ENCODE peak calls at places on chromosomes 7 and 10, in ten cellular contexts. One of them, this sample, is unnamed.

GRCh38 chr10:112137381-112137987 is 46.1 kb downstream of the GPAM start:
- DNase-seq in uterus: peak; percentile 69
- DNase-seq in transverse colon: peak; percentile 73
- DNase-seq in HepG2: peak; percentile 42
- DNase-seq in CD8-positive, alpha-beta T cell: peak; percentile 17
- DNase-seq in neural progenitor cell: peak; percentile 89
- DNase-seq in lower lobe of right lung: peak; percentile 73
- DNase-seq in left ventricle myocardium inferior: peak; percentile 56
- DNase-seq in SK-N-SH: peak; percentile 80
- DNase-seq in astrocyte: peak; percentile 19
- DNase-seq in this sample: peak; percentile 50

GRCh38 chr10:127433951-127434350 is 115.2 kb upstream of the NPS start:
- DNase-seq in uterus: no peak
- DNase-seq in transverse colon: no peak
- DNase-seq in HepG2: no peak
- DNase-seq in CD8-positive, alpha-beta T cell: no peak
- DNase-seq in neural progenitor cell: no peak
- DNase-seq in lower lobe of right lung: no peak
- DNase-seq in left ventricle myocardium inferior: no peak
- DNase-seq in SK-N-SH: no peak
- DNase-seq in astrocyte: no peak
- DNase-seq in this sample: no peak

GRCh38 chr7:64626083-64626469 is 39.9 kb upstream of the ZNF107 start:
- DNase-seq in uterus: no peak
- DNase-seq in transverse colon: no peak
- DNase-seq in HepG2: no peak
- DNase-seq in CD8-positive, alpha-beta T cell: no peak
- DNase-seq in neural progenitor cell: no peak
- DNase-seq in lower lobe of right lung: no peak
- DNase-seq in left ventricle myocardium inferior: no peak
- DNase-seq in SK-N-SH: no peak
- DNase-seq in astrocyte: no peak
- DNase-seq in this sample: peak; percentile 41

GRCh38 chr10:76310681-76311080 is 879.3 kb downstream of the LRMDA start:
- DNase-seq in uterus: no peak
- DNase-seq in transverse colon: no peak
- DNase-seq in HepG2: no peak
- DNase-seq in CD8-positive, alpha-beta T cell: no peak
- DNase-seq in neural progenitor cell: no peak
- DNase-seq in lower lobe of right lung: no peak
- DNase-seq in left ventricle myocardium inferior: no peak
- DNase-seq in SK-N-SH: no peak
- DNase-seq in astrocyte: no peak
- DNase-seq in this sample: no peak

GRCh38 chr10:126867567-126868365 is 37.5 kb upstream of the DOCK1 start:
- DNase-seq in uterus: no peak
- DNase-seq in transverse colon: no peak
- DNase-seq in HepG2: no peak
- DNase-seq in CD8-positive, alpha-beta T cell: no peak
- DNase-seq in neural progenitor cell: no peak
- DNase-seq in lower lobe of right lung: no peak
- DNase-seq in left ventricle myocardium inferior: no peak
- DNase-seq in SK-N-SH: no peak
- DNase-seq in astrocyte: peak; percentile 99
- DNase-seq in this sample: no peak

GRCh38 chr7:55252386-55252785 is 112.8 kb upstream of the LANCL2 start:
- DNase-seq in uterus: no peak
- DNase-seq in transverse colon: no peak
- DNase-seq in HepG2: no peak
- DNase-seq in CD8-positive, alpha-beta T cell: no peak
- DNase-seq in neural progenitor cell: no peak
- DNase-seq in lower lobe of right lung: no peak
- DNase-seq in left ventricle myocardium inferior: no peak
- DNase-seq in SK-N-SH: no peak
- DNase-seq in astrocyte: no peak
- DNase-seq in this sample: no peak

GRCh38 chr10:122307669-122308486 is 36.8 kb downstream of the BTBD16 start:
- DNase-seq in uterus: peak; percentile 88
- DNase-seq in transverse colon: peak; percentile 41
- DNase-seq in HepG2: no peak
- DNase-seq in CD8-positive, alpha-beta T cell: no peak
- DNase-seq in neural progenitor cell: no peak
- DNase-seq in lower lobe of right lung: no peak
- DNase-seq in left ventricle myocardium inferior: peak; percentile 71
- DNase-seq in SK-N-SH: no peak
- DNase-seq in astrocyte: peak; percentile 99
- DNase-seq in this sample: peak; percentile 99

GRCh38 chr10:122374859-122375721 is 582 bp downstream of the PLEKHA1 start:
- DNase-seq in uterus: peak; percentile 64
- DNase-seq in transverse colon: peak; percentile 71
- DNase-seq in HepG2: peak; percentile 21
- DNase-seq in CD8-positive, alpha-beta T cell: peak; percentile 43
- DNase-seq in neural progenitor cell: peak; percentile 77
- DNase-seq in lower lobe of right lung: peak; percentile 76
- DNase-seq in left ventricle myocardium inferior: peak; percentile 53
- DNase-seq in SK-N-SH: peak; percentile 80
- DNase-seq in astrocyte: peak; percentile 64
- DNase-seq in this sample: peak; percentile 38

GRCh38 chr7:127786184-127786583 is 134.2 kb downstream of the SND1 start:
- DNase-seq in uterus: no peak
- DNase-seq in transverse colon: no peak
- DNase-seq in HepG2: no peak
- DNase-seq in CD8-positive, alpha-beta T cell: no peak
- DNase-seq in neural progenitor cell: no peak
- DNase-seq in lower lobe of right lung: no peak
- DNase-seq in left ventricle myocardium inferior: no peak
- DNase-seq in SK-N-SH: no peak
- DNase-seq in astrocyte: peak; percentile 62
- DNase-seq in this sample: no peak
- H3K27me3 ChIP-seq in uterus: no peaks in the 10 kb centered on the region
- H3K27me3 ChIP-seq in transverse colon: no peaks in the 10 kb centered on the region
- H3K27me3 ChIP-seq in HepG2: no peaks in the 10 kb centered on the region
- H3K27me3 ChIP-seq in CD8-positive, alpha-beta T cell: no peaks in the 10 kb centered on the region
- H3K27me3 ChIP-seq in neural progenitor cell: no peaks in the 10 kb centered on the region
- H3K27me3 ChIP-seq in lower lobe of right lung: no peaks in the 10 kb centered on the region
- H3K27me3 ChIP-seq in left ventricle myocardium inferior: no peaks in the 10 kb centered on the region
- H3K27me3 ChIP-seq in SK-N-SH: no peaks in the 10 kb centered on the region
- H3K27me3 ChIP-seq in astrocyte: no peaks in the 10 kb centered on the region
- H3K27me3 ChIP-seq in this sample: no peaks in the 10 kb centered on the region

GRCh38 chr10:124558339-124558685 is 96.7 kb downstream of the LHPP start:
- DNase-seq in uterus: no peak
- DNase-seq in transverse colon: no peak
- DNase-seq in HepG2: no peak
- DNase-seq in CD8-positive, alpha-beta T cell: no peak
- DNase-seq in neural progenitor cell: no peak
- DNase-seq in lower lobe of right lung: peak; percentile 31
- DNase-seq in left ventricle myocardium inferior: no peak
- DNase-seq in SK-N-SH: no peak
- DNase-seq in astrocyte: no peak
- DNase-seq in this sample: no peak

GRCh38 chr10:124557648-124558338 is 96.2 kb downstream of the LHPP start:
- DNase-seq in uterus: peak; percentile 47
- DNase-seq in transverse colon: no peak
- DNase-seq in HepG2: no peak
- DNase-seq in CD8-positive, alpha-beta T cell: no peak
- DNase-seq in neural progenitor cell: no peak
- DNase-seq in lower lobe of right lung: peak; percentile 24
- DNase-seq in left ventricle myocardium inferior: no peak
- DNase-seq in SK-N-SH: no peak
- DNase-seq in astrocyte: no peak
- DNase-seq in this sample: no peak

GRCh38 chr10:124558901-124559321 is 97.3 kb downstream of the LHPP start:
- DNase-seq in uterus: no peak
- DNase-seq in transverse colon: no peak
- DNase-seq in HepG2: no peak
- DNase-seq in CD8-positive, alpha-beta T cell: no peak
- DNase-seq in neural progenitor cell: no peak
- DNase-seq in lower lobe of right lung: peak; percentile 41
- DNase-seq in left ventricle myocardium inferior: no peak
- DNase-seq in SK-N-SH: no peak
- DNase-seq in astrocyte: no peak
- DNase-seq in this sample: no peak

GRCh38 chr10:124559372-124560132 is 97.9 kb downstream of the LHPP start:
- DNase-seq in uterus: no peak
- DNase-seq in transverse colon: no peak
- DNase-seq in HepG2: no peak
- DNase-seq in CD8-positive, alpha-beta T cell: no peak
- DNase-seq in neural progenitor cell: no peak
- DNase-seq in lower lobe of right lung: peak; percentile 34
- DNase-seq in left ventricle myocardium inferior: no peak
- DNase-seq in SK-N-SH: no peak
- DNase-seq in astrocyte: no peak
- DNase-seq in this sample: no peak

GRCh38 chr10:124557167-124557566 is 95.5 kb downstream of the LHPP start:
- DNase-seq in uterus: no peak
- DNase-seq in transverse colon: no peak
- DNase-seq in HepG2: no peak
- DNase-seq in CD8-positive, alpha-beta T cell: no peak
- DNase-seq in neural progenitor cell: no peak
- DNase-seq in lower lobe of right lung: peak; percentile 32
- DNase-seq in left ventricle myocardium inferior: no peak
- DNase-seq in SK-N-SH: no peak
- DNase-seq in astrocyte: no peak
- DNase-seq in this sample: no peak
- TF ChIP-seq CTCF in uterus: no peak
- TF ChIP-seq CTCF in transverse colon: no peak
- TF ChIP-seq CTCF in HepG2: no peak
- TF ChIP-seq CTCF in CD8-positive, alpha-beta T cell: no peak
- TF ChIP-seq CTCF in neural progenitor cell: no peak
- TF ChIP-seq CTCF in lower lobe of right lung: no peak
- TF ChIP-seq CTCF in left ventricle myocardium inferior: no peak
- TF ChIP-seq CTCF in SK-N-SH: no peak
- TF ChIP-seq CTCF in astrocyte: no peak
- TF ChIP-seq CTCF in this sample: no peak

GRCh38 chr7:90839892-90840291 is 243.8 kb downstream of the CDK14 start:
- DNase-seq in uterus: no peak
- DNase-seq in transverse colon: no peak
- DNase-seq in HepG2: no peak
- DNase-seq in CD8-positive, alpha-beta T cell: no peak
- DNase-seq in neural progenitor cell: no peak
- DNase-seq in lower lobe of right lung: no peak
- DNase-seq in left ventricle myocardium inferior: no peak
- DNase-seq in SK-N-SH: no peak
- DNase-seq in astrocyte: no peak
- DNase-seq in this sample: no peak

GRCh38 chr7:90838799-90839198 is 242.7 kb downstream of the CDK14 start:
- DNase-seq in uterus: no peak
- DNase-seq in transverse colon: no peak
- DNase-seq in HepG2: no peak
- DNase-seq in CD8-positive, alpha-beta T cell: no peak
- DNase-seq in neural progenitor cell: no peak
- DNase-seq in lower lobe of right lung: no peak
- DNase-seq in left ventricle myocardium inferior: no peak
- DNase-seq in SK-N-SH: no peak
- DNase-seq in astrocyte: no peak
- DNase-seq in this sample: no peak

GRCh38 chr7:90842430-90842788 is 246.3 kb downstream of the CDK14 start:
- DNase-seq in uterus: no peak
- DNase-seq in transverse colon: no peak
- DNase-seq in HepG2: no peak
- DNase-seq in CD8-positive, alpha-beta T cell: no peak
- DNase-seq in neural progenitor cell: no peak
- DNase-seq in lower lobe of right lung: no peak
- DNase-seq in left ventricle myocardium inferior: no peak
- DNase-seq in SK-N-SH: no peak
- DNase-seq in astrocyte: no peak
- DNase-seq in this sample: no peak

GRCh38 chr7:90843467-90843866 is 247.3 kb downstream of the CDK14 start:
- DNase-seq in uterus: no peak
- DNase-seq in transverse colon: no peak
- DNase-seq in HepG2: no peak
- DNase-seq in CD8-positive, alpha-beta T cell: no peak
- DNase-seq in neural progenitor cell: no peak
- DNase-seq in lower lobe of right lung: no peak
- DNase-seq in left ventricle myocardium inferior: no peak
- DNase-seq in SK-N-SH: no peak
- DNase-seq in astrocyte: no peak
- DNase-seq in this sample: no peak

DNA sequence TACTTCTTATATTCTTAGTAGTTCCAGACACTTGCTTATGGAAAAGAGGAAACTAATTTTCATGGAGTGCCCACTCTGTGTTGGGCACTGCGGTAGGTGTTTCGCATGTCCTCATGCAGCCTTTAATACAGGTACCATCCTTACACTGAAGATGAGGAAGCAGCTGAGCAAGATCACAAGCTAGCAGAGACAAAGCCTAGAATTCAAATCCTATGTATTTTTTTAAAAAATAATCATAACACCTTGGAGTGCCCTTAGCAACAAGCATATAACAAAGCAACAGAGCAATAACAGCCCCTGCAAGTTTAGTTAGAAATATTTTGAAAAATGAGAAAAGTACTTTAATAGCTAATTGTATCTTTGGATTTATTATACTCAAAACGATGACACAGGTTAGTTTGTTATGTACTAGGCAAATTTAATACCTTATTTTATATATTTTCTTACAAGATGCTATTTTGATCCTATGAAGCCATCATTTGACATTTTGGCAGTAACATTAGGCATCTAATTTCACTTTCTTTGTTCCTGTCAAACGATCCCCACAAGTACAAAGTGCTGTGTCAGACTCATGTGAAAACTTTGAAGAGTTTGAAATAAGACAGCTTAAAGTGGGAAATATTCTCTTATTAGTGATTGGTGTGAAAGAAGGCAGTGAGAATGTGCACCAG is 245.8 kb downstream of the CDK14 start:
- DNase-seq in uterus: no peak
- DNase-seq in transverse colon: no peak
- DNase-seq in HepG2: no peak
- DNase-seq in CD8-positive, alpha-beta T cell: no peak
- DNase-seq in neural progenitor cell: no peak
- DNase-seq in lower lobe of right lung: no peak
- DNase-seq in left ventricle myocardium inferior: no peak
- DNase-seq in SK-N-SH: no peak
- DNase-seq in astrocyte: no peak
- DNase-seq in this sample: no peak
- H3K4me1 ChIP-seq in uterus: no peaks in the 10 kb centered on the region
- H3K4me1 ChIP-seq in transverse colon: no peaks in the 10 kb centered on the region
- H3K4me1 ChIP-seq in HepG2: no peaks in the 10 kb centered on the region
- H3K4me1 ChIP-seq in CD8-positive, alpha-beta T cell: no peaks in the 10 kb centered on the region
- H3K4me1 ChIP-seq in neural progenitor cell: peaks cover 4% of the 10 kb centered on the region
- H3K4me1 ChIP-seq in lower lobe of right lung: no peaks in the 10 kb centered on the region
- H3K4me1 ChIP-seq in left ventricle myocardium inferior: peaks cover 36% of the 10 kb centered on the region
- H3K4me1 ChIP-seq in SK-N-SH: no peaks in the 10 kb centered on the region
- H3K4me1 ChIP-seq in astrocyte: no peaks in the 10 kb centered on the region
- H3K4me1 ChIP-seq in this sample: no peaks in the 10 kb centered on the region

DNA sequence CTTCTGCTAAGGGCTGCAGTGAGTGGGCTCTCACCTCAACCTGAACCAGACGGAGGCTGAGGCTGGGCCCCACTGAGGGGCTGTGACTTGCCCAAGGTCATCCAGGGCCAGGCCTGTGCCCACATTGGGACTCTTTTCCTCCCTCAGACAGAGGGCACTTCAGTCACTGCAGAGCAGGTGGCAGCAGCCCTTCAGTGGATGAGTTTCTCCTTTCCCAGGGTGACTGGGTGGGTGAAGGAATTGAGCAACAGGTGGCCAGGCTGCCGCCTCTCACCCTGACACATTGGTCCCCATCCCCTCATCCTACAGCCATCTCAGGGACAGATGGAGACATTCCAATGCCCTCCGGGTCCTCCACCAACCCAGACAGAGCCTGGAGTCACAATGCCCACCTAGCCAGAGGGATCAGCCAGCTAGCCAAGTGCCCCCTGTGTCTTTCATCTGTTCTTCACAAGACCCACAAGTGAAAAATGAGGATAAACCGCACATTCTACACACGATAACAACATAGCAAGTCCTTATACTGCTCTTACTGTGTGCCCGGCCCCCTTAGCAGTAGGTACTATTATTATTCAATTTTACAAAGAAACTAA is 1.8 kb upstream of the SLC18A3 start:
- DNase-seq in uterus: no peak
- DNase-seq in transverse colon: no peak
- DNase-seq in HepG2: no peak
- DNase-seq in CD8-positive, alpha-beta T cell: no peak
- DNase-seq in neural progenitor cell: no peak
- DNase-seq in lower lobe of right lung: no peak
- DNase-seq in left ventricle myocardium inferior: no peak
- DNase-seq in SK-N-SH: no peak
- DNase-seq in astrocyte: no peak
- DNase-seq in this sample: no peak
- H3K27me3 ChIP-seq in uterus: peaks cover 46% of the 10 kb centered on the region
- H3K27me3 ChIP-seq in transverse colon: peaks cover 75% of the 10 kb centered on the region
- H3K27me3 ChIP-seq in HepG2: peaks cover 9% of the 10 kb centered on the region
- H3K27me3 ChIP-seq in CD8-positive, alpha-beta T cell: no peaks in the 10 kb centered on the region
- H3K27me3 ChIP-seq in neural progenitor cell: peaks cover 100% of the 10 kb centered on the region
- H3K27me3 ChIP-seq in lower lobe of right lung: peaks cover 90% of the 10 kb centered on the region
- H3K27me3 ChIP-seq in left ventricle myocardium inferior: peaks cover 96% of the 10 kb centered on the region
- H3K27me3 ChIP-seq in SK-N-SH: no peaks in the 10 kb centered on the region
- H3K27me3 ChIP-seq in astrocyte: peaks cover 70% of the 10 kb centered on the region
- H3K27me3 ChIP-seq in this sample: peaks cover 98% of the 10 kb centered on the region

This sample was measured in foreskin keratinocyte.